ENCODE peak calls at places on chromosomes 4 and X, in ten cellular contexts. E, I, G, Y, X, F, D, S, B and R are unnamed samples. For H3K9me3, the result is how much of the 10 kb centered on the place peaks cover.

GRCh38 chrX:67563469-67564448 is 19.9 kb downstream of the AR start:
- DNase-seq in E (no peak), I (no peak), G (no peak), Y (no peak), X (no peak), F (no peak), D (no peak), S (no peak), B (no peak), R (no peak)

GRCh38 chrX:133482345-133483041 is 67.2 kb upstream of the GPC4 start:
- DNase-seq in E (peak), I (peak), G (no peak), Y (no peak), X (no peak), F (no peak), D (no peak), S (no peak), B (no peak), R (no peak)

GRCh38 chr4:137375111-137375850 is 157.0 kb downstream of the PCDH18 start:
- DNase-seq in E (no peak), I (no peak), G (no peak), Y (no peak), X (no peak), F (no peak), D (no peak), S (no peak), B (no peak), R (no peak)

GRCh38 chr4:141229408-141230101 is 8.9 kb downstream of the ZNF330 start:
- DNase-seq in E (no peak), I (no peak), G (no peak), Y (no peak), X (no peak), F (no peak), D (no peak), S (no peak), B (no peak), R (no peak)

GRCh38 chr4:184099541-184099966 is 118.1 kb downstream of the ENPP6 start:
- DNase-seq in E (no peak), I (no peak), G (no peak), Y (no peak), X (no peak), F (peak), D (no peak), S (no peak), B (no peak), R (no peak)

GRCh38 chrX:3711331-3711917 is 2.0 kb downstream of the PRKX start:
- DNase-seq in E (no peak), I (peak), G (no peak), Y (peak), X (no peak), F (no peak), D (peak), S (peak), B (no peak), R (no peak)

GRCh38 chr4:109945056-109945455 is 32.4 kb downstream of the EGF start:
- DNase-seq in E (no peak), I (no peak), G (no peak), Y (peak), X (no peak), F (no peak), D (no peak), S (no peak), B (peak), R (no peak)

GRCh38 chr4:85210353-85210752 is 243.9 kb upstream of the WDFY3 start:
- DNase-seq in E (no peak), I (no peak), G (no peak), Y (no peak), X (no peak), F (no peak), D (no peak), S (no peak), B (no peak), R (no peak)

GRCh38 chr4:143986173-143986572 is 33.0 kb downstream of the GYPB start:
- DNase-seq in E (no peak), I (no peak), G (no peak), Y (no peak), X (no peak), F (no peak), D (no peak), S (no peak), B (no peak), R (no peak)

GRCh38 chr4:177255359-177255758 is 54.3 kb upstream of the NEIL3 start:
- DNase-seq in E (no peak), I (no peak), G (no peak), Y (no peak), X (no peak), F (no peak), D (no peak), S (no peak), B (no peak), R (no peak)

GRCh38 chr4:166284221-166284620 is 411.2 kb downstream of the TLL1 start:
- DNase-seq in E (no peak), I (no peak), G (no peak), Y (no peak), X (no peak), F (no peak), D (no peak), S (no peak), B (no peak), R (no peak)

GRCh38 chrX:45712067-45712466 is 511.4 kb upstream of the DIPK2B start:
- DNase-seq in E (no peak), I (no peak), G (no peak), Y (no peak), X (no peak), F (no peak), D (no peak), S (no peak), B (no peak), R (no peak)

GRCh38 chr4:123340381-123340701 is 56.3 kb upstream of the SPRY1 start:
- DNase-seq in E (no peak), I (no peak), G (no peak), Y (no peak), X (no peak), F (no peak), D (no peak), S (no peak), B (peak), R (no peak)

GRCh38 chrX:132676102-132676501 is 187.3 kb upstream of the MBNL3 start:
- DNase-seq in E (no peak), I (no peak), G (no peak), Y (no peak), X (no peak), F (no peak), D (no peak), S (no peak), B (no peak), R (no peak)

DNA sequence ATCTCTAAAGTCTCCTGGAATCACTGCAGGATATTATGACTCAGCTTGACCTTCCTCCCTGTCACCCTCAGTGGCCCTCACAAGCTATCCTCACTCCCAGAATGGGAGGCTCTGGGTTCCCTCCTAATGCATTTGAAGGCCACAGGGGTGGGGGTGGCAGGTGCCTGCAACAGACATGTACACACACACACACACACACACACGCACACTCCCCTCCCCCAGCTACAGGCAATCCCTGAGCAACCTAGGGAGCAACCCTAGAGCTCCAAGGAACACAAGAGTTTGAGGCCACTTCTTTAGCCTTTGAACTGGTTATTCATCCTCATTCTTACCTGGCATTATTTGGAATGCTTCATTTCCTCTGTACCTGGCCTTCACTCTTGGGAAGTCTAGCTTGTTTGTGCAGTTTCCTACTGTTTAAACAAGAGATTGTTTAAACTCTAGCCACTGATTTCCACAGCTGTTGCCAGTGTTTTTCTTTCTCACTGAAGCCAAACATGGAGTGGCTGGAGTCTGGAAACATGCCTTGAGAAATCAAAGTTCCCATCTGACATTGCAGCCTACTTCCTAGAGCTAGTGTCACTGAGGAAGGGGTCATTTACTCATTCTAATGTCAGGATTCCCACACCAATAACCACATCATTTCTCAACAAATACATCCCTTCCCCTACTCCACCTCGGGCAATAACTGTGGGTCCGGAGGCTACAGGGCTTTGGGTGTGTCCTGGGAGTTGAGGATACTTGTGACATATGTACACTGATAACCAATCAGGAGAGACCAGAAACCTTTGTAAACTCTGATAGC is 37.7 kb downstream of the MAOA start:
- DNase-seq in E (no peak), I (no peak), G (no peak), Y (no peak), X (no peak), F (no peak), D (no peak), S (no peak), B (peak), R (no peak)
- TF ChIP-seq POLR2AphosphoS5 in E (no peak), I (no peak), G (no peak), Y (no peak), X (peak), F (no peak), D (no peak), S (no peak), B (no peak), R (no peak)

GRCh38 chr4:185781555-185782215 is 30.3 kb downstream of the SORBS2 start:
- DNase-seq in E (no peak), I (no peak), G (no peak), Y (no peak), X (no peak), F (no peak), D (no peak), S (no peak), B (no peak), R (no peak)
- TF ChIP-seq EP300 in E (no peak), I (no peak), G (no peak), Y (no peak), X (no peak), F (no peak), D (no peak), S (no peak), B (no peak), R (no peak)

GRCh38 chrX:40149286-40150175 is 51.8 kb upstream of the BCOR start:
- DNase-seq in E (no peak), I (no peak), G (peak), Y (no peak), X (no peak), F (no peak), D (no peak), S (no peak), B (no peak), R (no peak)

GRCh38 chrX:40152706-40153334 is 55.1 kb upstream of the BCOR start:
- DNase-seq in E (peak), I (peak), G (no peak), Y (no peak), X (peak), F (peak), D (peak), S (no peak), B (no peak), R (no peak)

GRCh38 chrX:40152173-40152705 is 54.5 kb upstream of the BCOR start:
- DNase-seq in E (peak), I (peak), G (peak), Y (no peak), X (peak), F (peak), D (no peak), S (no peak), B (no peak), R (no peak)

GRCh38 chrX:40150503-40150902 is 52.7 kb upstream of the BCOR start:
- DNase-seq in E (no peak), I (no peak), G (no peak), Y (no peak), X (no peak), F (no peak), D (no peak), S (no peak), B (no peak), R (no peak)

GRCh38 chrX:40151211-40152172 is 53.7 kb upstream of the BCOR start:
- DNase-seq in E (no peak), I (no peak), G (peak), Y (no peak), X (peak), F (no peak), D (no peak), S (no peak), B (no peak), R (no peak)
- H3K9me3 ChIP-seq in E (under half), I (under half), G (under half), Y (under half), X (under half), F (under half), D (under half), S (under half), B (under half), R (under half)

GRCh38 chrX:40175416-40176255 is 77.9 kb upstream of the BCOR start:
- DNase-seq in E (peak), I (peak), G (peak), Y (peak), X (peak), F (peak), D (peak), S (no peak), B (peak), R (no peak)
- TF ChIP-seq POLR2AphosphoS5 in E (peak), I (peak), G (peak), Y (peak), X (peak), F (no peak), D (peak), S (peak), B (peak), R (no peak)

DNA sequence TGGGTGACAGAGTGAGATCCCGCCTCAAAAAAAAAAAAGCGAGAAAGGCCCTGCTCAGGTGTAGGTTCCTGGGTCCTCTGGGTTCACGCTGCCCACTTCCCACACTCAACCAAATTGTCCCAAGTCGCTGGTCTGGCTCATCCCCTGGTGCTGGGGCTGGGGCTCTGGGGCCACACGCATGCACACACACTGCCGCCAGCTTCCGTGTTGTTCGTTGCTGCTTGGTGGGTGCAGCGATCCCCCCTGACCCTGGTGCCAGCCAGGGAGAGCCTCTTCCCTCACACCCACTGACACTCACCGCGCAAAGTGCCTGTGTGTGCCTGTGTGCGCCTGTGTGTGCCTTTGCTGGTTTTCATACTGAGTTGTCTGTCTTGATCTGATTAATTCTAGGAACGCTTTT is 124.1 kb upstream of the NKX1-1 start:
- DNase-seq in E (no peak), I (no peak), G (no peak), Y (no peak), X (no peak), F (no peak), D (no peak), S (no peak), B (no peak), R (no peak)
- TF ChIP-seq EP300 in E (no peak), I (no peak), G (no peak), Y (no peak), X (no peak), F (no peak), D (no peak), S (no peak), B (no peak), R (no peak)

GRCh38 chrX:460116-460515 is 73.4 kb upstream of the PPP2R3B start:
- DNase-seq in E (no peak), I (no peak), G (no peak), Y (no peak), X (no peak), F (no peak), D (no peak), S (no peak), B (no peak), R (no peak)
- H3K9me3 ChIP-seq in E (under half), I (under half), G (under half), Y (under half), X (under half), F (under half), D (under half), S (under half), B (under half), R (under half)

DNA sequence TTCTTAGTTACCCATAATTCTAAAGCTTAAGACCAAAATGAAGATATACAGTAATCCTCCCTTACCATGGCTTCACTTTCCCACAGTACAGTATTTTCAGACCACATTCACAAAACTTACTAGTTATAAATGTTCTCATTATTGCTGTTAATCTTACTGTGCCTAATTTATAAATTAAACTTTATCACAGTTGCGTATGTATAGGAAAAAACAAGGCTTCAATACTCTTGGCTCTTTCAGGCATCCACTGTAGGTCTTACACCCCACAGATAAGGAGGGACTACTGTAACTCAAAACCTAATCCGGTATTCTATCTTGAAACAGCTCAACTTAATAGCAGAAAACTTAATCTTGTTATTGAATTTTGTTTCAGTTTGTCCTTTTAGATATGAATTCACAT is 3.6 kb downstream of the HMGB2 start:
- DNase-seq in E (no peak), I (no peak), G (no peak), Y (no peak), X (no peak), F (no peak), D (no peak), S (no peak), B (no peak), R (no peak)
- TF ChIP-seq POLR2AphosphoS5 in E (no peak), I (no peak), G (no peak), Y (no peak), X (no peak), F (no peak), D (no peak), S (no peak), B (no peak), R (no peak)

DNA sequence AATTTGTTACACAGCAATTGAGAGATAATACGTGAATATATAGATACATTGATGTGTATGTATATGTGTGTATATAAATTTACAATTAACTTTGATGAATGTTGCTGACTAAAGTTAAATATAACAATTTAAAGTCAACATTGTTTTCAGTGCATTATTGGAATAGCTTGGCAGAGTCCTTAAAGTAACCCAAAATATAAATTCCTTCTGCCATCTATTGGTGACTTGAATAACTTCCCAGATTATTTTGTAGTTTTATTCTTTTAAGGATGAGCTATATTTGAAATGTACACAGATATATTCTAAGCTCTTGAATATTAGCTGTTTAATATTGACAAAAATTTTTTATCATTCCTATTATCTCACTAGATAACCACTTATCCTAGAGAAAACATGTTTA is 298.2 kb upstream of the FSTL5 start:
- DNase-seq in E (no peak), I (no peak), G (no peak), Y (no peak), X (no peak), F (peak), D (no peak), S (no peak), B (no peak), R (no peak)
- TF ChIP-seq EP300 in E (no peak), I (no peak), G (no peak), Y (no peak), X (no peak), F (no peak), D (no peak), S (no peak), B (no peak), R (no peak)

DNA sequence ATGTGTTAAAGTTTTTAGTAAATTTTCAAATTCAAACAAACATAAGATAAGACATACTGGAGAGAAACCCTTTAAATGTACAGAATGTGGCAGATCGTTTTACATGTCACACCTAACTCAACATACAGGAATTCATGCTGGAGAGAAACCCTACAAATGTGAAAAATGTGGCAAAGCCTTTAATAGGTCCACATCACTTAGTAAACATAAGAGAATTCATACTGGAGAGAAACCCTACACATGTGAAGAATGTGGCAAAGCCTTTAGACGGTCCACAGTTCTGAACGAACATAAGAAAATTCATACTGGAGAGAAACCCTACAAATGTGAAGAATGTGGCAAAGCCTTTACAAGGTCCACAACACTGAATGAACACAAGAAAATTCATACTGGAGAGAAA is 32.8 kb downstream of the ZNF595 start:
- DNase-seq in E (no peak), I (no peak), G (no peak), Y (no peak), X (no peak), F (no peak), D (no peak), S (no peak), B (no peak), R (no peak)
- H3K9me3 ChIP-seq in E (half or more), I (half or more), G (half or more), Y (under half), X (half or more), F (half or more), D (half or more), S (under half), B (half or more), R (half or more)